ENCODE peak calls at places on chromosomes 4 and X, in five cellular contexts. M is mesenchymal stem cell, E is trophoblast cell, H is IMR-90, S is neuronal stem cell. O is an unnamed sample.

GRCh38 chrX:124242160-124242559 is 90.3 kb upstream of the TEX13D start:
- DNase-seq in M (no peak), E (no peak), H (no peak), S (no peak), O (no peak)

GRCh38 chr4:26576171-26576829 is 7.6 kb upstream of the TBC1D19 start:
- DNase-seq in M (peak; percentile 53), E (peak; percentile 43), H (peak; percentile 62), S (no peak), O (peak; percentile 21)

GRCh38 chr4:182447938-182448280 is 204.7 kb downstream of the TENM3 start:
- DNase-seq in M (no peak), E (no peak), H (no peak), S (no peak), O (no peak)

GRCh38 chr4:147286846-147287587 is 193.9 kb upstream of the EDNRA start:
- DNase-seq in M (peak; percentile 13), E (peak; percentile 60), H (peak; percentile 32), S (no peak), O (no peak)

GRCh38 chrX:139113682-139114081 is 402.2 kb upstream of the FGF13 start:
- DNase-seq in M (no peak), E (no peak), H (no peak), S (no peak), O (no peak)

GRCh38 chr4:121397941-121398601 is 17.3 kb upstream of the QRFPR start:
- DNase-seq in M (no peak), E (no peak), H (no peak), S (no peak), O (no peak)

GRCh38 chrX:136055651-136056221 is 70.5 kb downstream of the SLC9A6 start:
- DNase-seq in M (peak; percentile 90), E (peak; percentile 35), H (peak; percentile 82), S (no peak), O (no peak)

GRCh38 chr4:152448806-152449205 is 87.1 kb downstream of the FBXW7 start:
- DNase-seq in M (no peak), E (no peak), H (no peak), S (no peak), O (no peak)

GRCh38 chrX:121179972-121180371 is 132.6 kb downstream of the GLUD2 start:
- DNase-seq in M (no peak), E (no peak), H (no peak), S (no peak), O (no peak)

GRCh38 chr4:13415068-13415785 is 68.9 kb downstream of the RAB28 start:
- DNase-seq in M (no peak), E (no peak), H (no peak), S (no peak), O (no peak)

GRCh38 chr4:59553739-59554126 is 1646.4 kb upstream of the ADGRL3 start:
- DNase-seq in M (peak; percentile 61), E (peak; percentile 56), H (no peak), S (no peak), O (no peak)

GRCh38 chr4:152161676-152162330 is 374.1 kb downstream of the FBXW7 start:
- DNase-seq in M (no peak), E (no peak), H (no peak), S (no peak), O (no peak)

GRCh38 chrX:20527041-20527440 is 260.3 kb upstream of the RPS6KA3 start:
- DNase-seq in M (no peak), E (no peak), H (no peak), S (no peak), O (no peak)

GRCh38 chr4:184433258-184433892 is 41.0 kb downstream of the IRF2 start:
- DNase-seq in M (no peak), E (peak; percentile 82), H (peak; percentile 13), S (no peak), O (no peak)

GRCh38 chr4:171266666-171267065 is 546.5 kb upstream of the GALNTL6 start:
- DNase-seq in M (no peak), E (no peak), H (no peak), S (no peak), O (no peak)

GRCh38 chr4:143559757-143560147 is 46.2 kb downstream of the SMARCA5 start:
- DNase-seq in M (no peak), E (no peak), H (no peak), S (no peak), O (no peak)

GRCh38 chr4:80027611-80028010 is 45.4 kb downstream of the ANTXR2 start:
- DNase-seq in M (no peak), E (no peak), H (peak; percentile 25), S (no peak), O (no peak)

GRCh38 chr4:76801621-76802545 is 96.1 kb downstream of the SOWAHB start:
- DNase-seq in M (peak; percentile 73), E (no peak), H (no peak), S (peak; percentile 24), O (peak; percentile 90)

GRCh38 chr4:13920901-13921300 is 293.4 kb upstream of the BOD1L1 start:
- DNase-seq in M (peak; percentile 100), E (peak; percentile 89), H (peak; percentile 100), S (no peak), O (peak; percentile 99)

GRCh38 chr4:38489924-38490639 is 173.9 kb upstream of the KLF3 start:
- DNase-seq in M (peak; percentile 74), E (peak; percentile 52), H (peak; percentile 46), S (no peak), O (peak; percentile 34)

GRCh38 chr4:83535520-83535944 is 376 bp upstream of the GPAT3 start:
- DNase-seq in M (peak; percentile 73), E (peak; percentile 58), H (peak; percentile 76), S (peak; percentile 21), O (peak; percentile 48)

GRCh38 chr4:2671267-2671895 is 84.8 kb downstream of the TNIP2 start:
- DNase-seq in M (no peak), E (no peak), H (no peak), S (no peak), O (no peak)

GRCh38 chr4:122603156-122603574 is 17.7 kb downstream of the IL21 start:
- DNase-seq in M (peak; percentile 44), E (peak; percentile 40), H (peak; percentile 11), S (no peak), O (peak; percentile 13)

GRCh38 chr4:133146574-133147198 is 2.4 kb upstream of the PCDH10 start:
- DNase-seq in M (peak; percentile 77), E (peak; percentile 60), H (peak; percentile 40), S (peak; percentile 69), O (peak; percentile 93)

GRCh38 chr4:170323623-170324022 is 233.9 kb upstream of the AADAT start:
- DNase-seq in M (no peak), E (no peak), H (no peak), S (no peak), O (no peak)

GRCh38 chr4:113540859-113541258 is 220.7 kb downstream of the CAMK2D start:
- DNase-seq in M (peak; percentile 52), E (no peak), H (peak; percentile 45), S (no peak), O (no peak)

GRCh38 chr4:174260099-174260498 is 23.4 kb downstream of the FBXO8 start:
- DNase-seq in M (peak; percentile 86), E (peak; percentile 92), H (peak; percentile 85), S (no peak), O (peak; percentile 15)

GRCh38 chr4:43330288-43330687 is 437.8 kb downstream of the GRXCR1 start:
- DNase-seq in M (peak; percentile 54), E (no peak), H (peak; percentile 75), S (no peak), O (no peak)

GRCh38 chr4:186844059-186844681 is 120.5 kb upstream of the FAT1 start:
- DNase-seq in M (peak; percentile 82), E (no peak), H (peak; percentile 70), S (peak; percentile 69), O (peak; percentile 35)

GRCh38 chr4:79421483-79421882 is 13.5 kb upstream of the GK2 start:
- DNase-seq in M (no peak), E (no peak), H (no peak), S (no peak), O (no peak)

GRCh38 chr4:107618656-107619055 is 101.4 kb downstream of the PAPSS1 start:
- DNase-seq in M (no peak), E (no peak), H (no peak), S (no peak), O (no peak)

GRCh38 chr4:22237155-22237751 is 278.6 kb downstream of the ADGRA3 start:
- DNase-seq in M (no peak), E (peak; percentile 1), H (peak; percentile 13), S (no peak), O (peak; percentile 78)

GRCh38 chrX:24996096-24996709 is 19.6 kb downstream of the ARX start:
- DNase-seq in M (no peak), E (no peak), H (no peak), S (no peak), O (no peak)

GRCh38 chr4:89022426-89023128 is 34.4 kb downstream of the FAM13A start:
- DNase-seq in M (no peak), E (no peak), H (no peak), S (no peak), O (no peak)

GRCh38 chrX:866441-866990 is 235.9 kb downstream of the SHOX start:
- DNase-seq in M (no peak), E (no peak), H (no peak), S (no peak), O (no peak)
- H2AK5ac ChIP-seq in M (no peak overlapping the region), E (no peak overlapping the region), H (no peak overlapping the region), S (no peak overlapping the region), O (no peak overlapping the region)

GRCh38 chr4:188031751-188032150 is 36.2 kb downstream of the ZFP42 start:
- DNase-seq in M (no peak), E (no peak), H (no peak), S (no peak), O (peak; percentile 25)
- H2AK5ac ChIP-seq in M (no peak overlapping the region), E (no peak overlapping the region), H (no peak overlapping the region), S (no peak overlapping the region), O (no peak overlapping the region)

GRCh38 chr4:78162821-78163220 is 105.7 kb downstream of the FRAS1 start:
- DNase-seq in M (no peak), E (peak; percentile 85), H (no peak), S (no peak), O (no peak)
- H2AK5ac ChIP-seq in M (no peak overlapping the region), E (no peak overlapping the region), H (no peak overlapping the region), S (no peak overlapping the region), O (no peak overlapping the region)

DNA sequence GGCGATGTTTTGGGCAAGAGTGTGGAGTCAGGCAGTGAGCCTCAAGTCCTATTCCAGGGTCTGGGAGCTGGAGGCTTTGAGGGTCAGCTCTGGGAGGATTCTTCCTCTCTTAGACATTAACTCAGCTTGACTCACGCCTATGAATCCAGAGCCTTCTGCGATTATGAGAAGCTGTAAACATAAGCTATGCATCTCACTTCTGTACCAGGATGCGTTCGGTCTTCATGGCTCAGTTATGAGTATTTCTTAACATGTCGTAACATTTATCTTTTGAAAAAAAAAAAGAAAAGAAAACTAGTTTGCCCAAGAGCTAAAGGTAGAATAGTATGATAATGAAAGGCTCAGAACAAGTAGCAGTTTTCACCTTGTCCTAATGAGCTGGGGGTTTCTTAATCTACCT is 4.6 kb downstream of the SHROOM2 start:
- DNase-seq in M (peak; percentile 81), E (peak; percentile 56), H (peak; percentile 53), S (no peak), O (no peak)
- H2AK5ac ChIP-seq in M (no peak overlapping the region), E (no peak overlapping the region), H (no peak overlapping the region), S (no peak overlapping the region), O (no peak overlapping the region)

DNA sequence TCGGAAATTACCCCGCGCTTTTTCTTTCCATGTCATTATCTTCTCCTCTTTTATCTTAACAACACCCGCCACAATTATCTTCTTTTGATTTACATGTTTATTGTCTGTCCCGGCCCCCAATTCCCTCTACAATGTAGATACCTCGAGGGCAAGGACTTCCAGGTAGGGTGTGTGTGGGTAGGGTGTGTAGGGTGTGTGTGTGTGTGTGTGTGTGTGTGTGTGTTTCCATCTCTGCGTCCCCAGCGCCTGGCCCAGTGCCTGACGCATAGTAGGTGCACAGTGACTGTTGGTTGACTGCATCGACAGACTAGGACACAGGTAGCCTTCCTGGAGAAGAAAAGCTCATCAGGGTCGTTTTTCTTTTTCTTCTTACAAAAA is 103.1 kb downstream of the UCHL1 start:
- DNase-seq in M (no peak), E (no peak), H (no peak), S (no peak), O (peak; percentile 57)
- H2AK5ac ChIP-seq in M (no peak overlapping the region), E (no peak overlapping the region), H (no peak overlapping the region), S (no peak overlapping the region), O (no peak overlapping the region)